ENCODE peak calls at places on chromosomes 7 and 10, in seven cellular contexts. P is left ventricle myocardium inferior, Q is tibial nerve, Y is psoas muscle, F is Calu3, X is NB4, J is epithelial cell of esophagus. L is an unnamed sample.
A peak's percentile ranks its signal among the peaks of the same experiment; 100 is the strongest.

GRCh38 chr7:27965650-27966049 is 214.9 kb downstream of the JAZF1 start:
- DNase-seq in P (no peak), Q (no peak), Y (no peak), F (no peak), X (no peak), J (no peak), L (no peak)

GRCh38 chr10:25177754-25178135 is 2.9 kb downstream of the GPR158 start:
- DNase-seq in P (no peak), Q (no peak), Y (no peak), F (no peak), X (no peak), J (no peak), L (no peak)

GRCh38 chr7:46859963-46860475 is 721.9 kb downstream of the TNS3 start:
- DNase-seq in P (no peak), Q (no peak), Y (no peak), F (no peak), X (no peak), J (peak; percentile 69), L (no peak)

GRCh38 chr10:113751116-113751728 is at the start of gene PLEKHS1:
- DNase-seq in P (no peak), Q (no peak), Y (no peak), F (peak; percentile 66), X (no peak), J (no peak), L (no peak)

GRCh38 chr10:15144788-15145187 is 23.7 kb downstream of the NMT2 start:
- DNase-seq in P (no peak), Q (no peak), Y (no peak), F (no peak), X (no peak), J (no peak), L (no peak)

GRCh38 chr10:1328951-1329614 is 272.9 kb downstream of the WDR37 start:
- DNase-seq in P (no peak), Q (no peak), Y (no peak), F (no peak), X (no peak), J (no peak), L (no peak)

GRCh38 chr10:104447899-104448298 is 94.3 kb downstream of the CFAP58 start:
- DNase-seq in P (no peak), Q (no peak), Y (no peak), F (no peak), X (no peak), J (no peak), L (no peak)

GRCh38 chr10:944034-944831 is 12.7 kb upstream of the LARP4B start:
- DNase-seq in P (peak; percentile 59), Q (peak; percentile 41), Y (peak; percentile 79), F (peak; percentile 32), X (peak; percentile 67), J (peak; percentile 63), L (no peak)

GRCh38 chr10:15387021-15387420 is 15.9 kb upstream of the FAM171A1 start:
- DNase-seq in P (no peak), Q (no peak), Y (no peak), F (no peak), X (no peak), J (no peak), L (no peak)

GRCh38 chr7:28855538-28856217 is 102.5 kb downstream of the TRIL start:
- DNase-seq in P (no peak), Q (no peak), Y (no peak), F (peak; percentile 85), X (no peak), J (peak; percentile 93), L (no peak)

GRCh38 chr7:83468251-83468739 is 180.6 kb downstream of the SEMA3E start:
- DNase-seq in P (peak; percentile 51), Q (peak; percentile 65), Y (peak; percentile 65), F (peak; percentile 83), X (peak; percentile 87), J (peak; percentile 99), L (peak; percentile 76)

GRCh38 chr7:11297764-11298163 is 324.1 kb downstream of the PHF14 start:
- DNase-seq in P (no peak), Q (no peak), Y (no peak), F (no peak), X (no peak), J (no peak), L (no peak)

GRCh38 chr7:26199301-26200112 is 1.0 kb downstream of the HNRNPA2B1 start:
- DNase-seq in P (peak; percentile 63), Q (peak; percentile 64), Y (peak; percentile 89), F (peak; percentile 72), X (peak; percentile 80), J (peak; percentile 49), L (no peak)

GRCh38 chr7:143362126-143362961 is at the start of gene FAM131B:
- DNase-seq in P (no peak), Q (no peak), Y (no peak), F (no peak), X (peak; percentile 54), J (no peak), L (no peak)

GRCh38 chr7:37732880-37733279 is 49.3 kb downstream of the GPR141 start:
- DNase-seq in P (no peak), Q (no peak), Y (no peak), F (no peak), X (no peak), J (peak; percentile 82), L (no peak)

GRCh38 chr10:109957092-109957797 is 33.9 kb upstream of the XPNPEP1 start:
- DNase-seq in P (no peak), Q (no peak), Y (no peak), F (no peak), X (no peak), J (no peak), L (no peak)

GRCh38 chr7:108252177-108252576 is 122.0 kb upstream of the LAMB4 start:
- DNase-seq in P (no peak), Q (no peak), Y (no peak), F (no peak), X (no peak), J (no peak), L (no peak)

GRCh38 chr7:20407585-20408466 is 77.1 kb downstream of the ITGB8 start:
- DNase-seq in P (peak; percentile 80), Q (peak; percentile 18), Y (no peak), F (peak; percentile 77), X (no peak), J (peak; percentile 83), L (peak; percentile 27)

GRCh38 chr10:6336013-6336412 is 133.3 kb downstream of the PFKFB3 start:
- DNase-seq in P (no peak), Q (no peak), Y (no peak), F (no peak), X (no peak), J (no peak), L (no peak)

GRCh38 chr7:32161708-32162107 is 91.5 kb upstream of the PDE1C start:
- DNase-seq in P (no peak), Q (no peak), Y (no peak), F (no peak), X (no peak), J (no peak), L (no peak)

GRCh38 chr10:11610151-11610854 is 1.1 kb downstream of the USP6NL start:
- DNase-seq in P (no peak), Q (no peak), Y (no peak), F (no peak), X (peak; percentile 6), J (no peak), L (no peak)

GRCh38 chr10:76149182-76149581 is 717.8 kb downstream of the LRMDA start:
- DNase-seq in P (no peak), Q (no peak), Y (no peak), F (no peak), X (no peak), J (peak; percentile 34), L (no peak)

GRCh38 chr10:48243487-48243886 is 31.0 kb downstream of the FRMPD2 start:
- DNase-seq in P (no peak), Q (no peak), Y (no peak), F (no peak), X (no peak), J (no peak), L (no peak)

GRCh38 chr10:98748298-98748697 is 301.6 kb upstream of the HPS1 start:
- DNase-seq in P (no peak), Q (no peak), Y (no peak), F (peak; percentile 17), X (peak; percentile 59), J (peak; percentile 49), L (no peak)
- TF ChIP-seq CTCF in P (peak; percentile 39), Q (no peak), Y (no peak), F (peak; percentile 20), X (peak; percentile 53), J (peak; percentile 47), L (no peak)

GRCh38 chr7:22782616-22783232 is 39.9 kb downstream of the TOMM7 start:
- DNase-seq in P (peak; percentile 55), Q (peak; percentile 71), Y (peak; percentile 78), F (peak; percentile 86), X (peak; percentile 73), J (peak; percentile 70), L (peak; percentile 68)
- TF ChIP-seq CTCF in P (peak; percentile 82), Q (peak; percentile 56), Y (peak; percentile 60), F (peak; percentile 89), X (peak; percentile 99), J (peak; percentile 92), L (no peak)

GRCh38 chr10:71429929-71430328 is 33.2 kb downstream of the CDH23 start:
- DNase-seq in P (no peak), Q (no peak), Y (no peak), F (no peak), X (no peak), J (no peak), L (no peak)
- TF ChIP-seq CTCF in P (no peak), Q (no peak), Y (no peak), F (peak; percentile 41), X (peak; percentile 40), J (no peak), L (no peak)

GRCh38 chr10:79153753-79154152 is 85.0 kb downstream of the ZMIZ1 start:
- DNase-seq in P (peak; percentile 87), Q (no peak), Y (peak; percentile 95), F (no peak), X (no peak), J (no peak), L (no peak)

GRCh38 chr10:79158004-79158340 is 89.2 kb downstream of the ZMIZ1 start:
- DNase-seq in P (no peak), Q (no peak), Y (no peak), F (no peak), X (no peak), J (no peak), L (no peak)

GRCh38 chr10:79156334-79157274 is 87.8 kb downstream of the ZMIZ1 start:
- DNase-seq in P (no peak), Q (no peak), Y (peak; percentile 47), F (no peak), X (no peak), J (no peak), L (no peak)

GRCh38 chr10:79158402-79159097 is 89.8 kb downstream of the ZMIZ1 start:
- DNase-seq in P (no peak), Q (no peak), Y (no peak), F (no peak), X (no peak), J (no peak), L (no peak)

DNA sequence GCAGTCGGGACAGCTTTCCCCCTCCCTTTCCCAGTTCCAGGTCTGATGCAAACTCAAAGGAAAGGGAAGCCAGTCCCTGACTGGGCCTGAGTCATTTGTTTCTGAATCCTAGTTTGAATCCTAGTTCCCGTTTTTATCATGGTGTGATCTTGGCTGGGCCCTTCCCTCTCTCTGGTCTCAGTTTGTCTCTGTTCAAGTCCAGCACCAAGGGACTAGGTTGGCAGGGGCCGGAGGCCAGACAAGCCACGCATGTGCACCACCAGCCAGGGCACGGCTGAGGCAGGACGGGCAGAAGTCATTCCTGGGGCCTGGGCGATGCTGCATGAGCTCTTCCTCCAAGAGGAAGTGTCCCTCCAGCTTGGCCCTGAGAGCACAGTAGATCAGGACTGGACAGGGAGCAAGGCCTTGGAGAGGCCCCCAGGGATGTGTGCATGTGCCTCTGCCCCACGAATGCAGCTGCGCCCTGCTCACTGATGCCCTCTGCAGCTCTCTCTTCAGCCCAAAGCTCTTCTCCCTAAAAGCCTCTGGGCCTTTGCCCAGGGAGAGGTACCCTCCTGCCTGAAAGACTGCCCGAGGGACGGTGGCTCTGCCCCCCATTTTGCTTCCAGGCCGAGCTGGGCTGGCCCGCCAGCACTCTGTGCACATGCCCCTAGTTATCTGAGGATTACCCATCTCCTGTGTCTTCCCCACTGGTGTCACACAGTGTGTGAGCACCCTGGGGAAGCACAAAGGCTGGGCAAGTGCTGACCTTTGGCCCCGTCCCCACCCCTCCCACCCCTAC is 86.7 kb downstream of the ZMIZ1 start:
- DNase-seq in P (peak; percentile 47), Q (no peak), Y (peak; percentile 73), F (no peak), X (peak; percentile 58), J (peak; percentile 59), L (no peak)
- TF ChIP-seq CTCF in P (peak; percentile 39), Q (no peak), Y (no peak), F (no peak), X (peak; percentile 28), J (no peak), L (no peak)